ENCODE peak calls at places on chromosomes 12 and 14, in five cellular contexts. D is putamen, A is HT-29, E is B cell, R is nephron progenitor cell. S is an unnamed sample.

GRCh38 chr12:57716305-57716704 is 22.2 kb downstream of the AGAP2 start:
- DNase-seq in R (no peak), E (no peak), D (no peak), A (no peak), S (no peak)

GRCh38 chr12:51622564-51622963 is 31.5 kb downstream of the SCN8A start:
- DNase-seq in D (no peak), E (no peak), A (no peak), R (no peak), S (no peak)

GRCh38 chr12:110281549-110282342 is 699 bp downstream of the ATP2A2 start:
- DNase-seq in R (peak), A (peak), E (no peak), D (peak), S (peak)

GRCh38 chr14:32259368-32260013 is 56.4 kb upstream of the RNU6-8 start:
- DNase-seq in A (peak), D (no peak), E (no peak), R (no peak), S (peak)

GRCh38 chr12:64889434-64890216 is 65.2 kb downstream of the TBC1D30 start:
- DNase-seq in R (no peak), E (no peak), D (no peak), A (peak), S (no peak)

GRCh38 chr12:128871516-128871892 is 18.2 kb downstream of the GLT1D1 start:
- DNase-seq in D (no peak), R (no peak), E (no peak), A (no peak), S (no peak)

GRCh38 chr14:33987565-33988080 is 36.7 kb upstream of the EGLN3 start:
- DNase-seq in A (no peak), R (no peak), D (no peak), E (no peak), S (no peak)

GRCh38 chr14:56278383-56278782 is 160.2 kb downstream of the PELI2 start:
- DNase-seq in D (no peak), E (no peak), R (no peak), A (no peak), S (no peak)

GRCh38 chr12:60169904-60170303 is 574.1 kb downstream of the SLC16A7 start:
- DNase-seq in A (no peak), E (no peak), D (no peak), R (no peak), S (no peak)

GRCh38 chr12:54294152-54294913 is 6.5 kb downstream of the NFE2 start:
- DNase-seq in D (peak), A (peak), E (peak), R (peak), S (no peak)

GRCh38 chr14:28603606-28604005 is 163.0 kb upstream of the FOXG1 start:
- DNase-seq in D (no peak), R (no peak), A (peak), E (no peak), S (no peak)

S was measured in GM06990.